ENCODE peak calls at places on chromosomes 1 and 21, in seven cellular contexts. A is IMR-90, F is trophoblast cell, Q is mesendoderm, G is H9, M is neuronal stem cell, S is H1. U is an unnamed sample.

GRCh38 chr21:43361493-43362296 is 65.2 kb downstream of the SIK1 start:
- DNase-seq in A (peak; percentile 79), F (no peak), Q (no peak), G (no peak), M (no peak), S (no peak), U (peak; percentile 35)

GRCh38 chr1:182595641-182596240 is 6.7 kb upstream of the RNASEL start:
- DNase-seq in A (peak; percentile 69), F (peak; percentile 82), Q (peak; percentile 79), G (peak; percentile 72), M (no peak), S (peak; percentile 90), U (peak; percentile 69)

GRCh38 chr1:11431946-11432507 is 46.9 kb upstream of the DISP3 start:
- DNase-seq in A (no peak), F (no peak), Q (no peak), G (no peak), M (no peak), S (no peak), U (no peak)

GRCh38 chr1:222896630-222897526 is 82.0 kb downstream of the DISP1 start:
- DNase-seq in A (peak; percentile 53), F (no peak), Q (no peak), G (no peak), M (no peak), S (no peak), U (peak; percentile 49)

GRCh38 chr1:220824031-220824989 is 37.6 kb downstream of the MTARC1 start:
- DNase-seq in A (peak; percentile 27), F (no peak), Q (peak; percentile 55), G (no peak), M (no peak), S (peak; percentile 30), U (peak; percentile 32)

GRCh38 chr1:32701421-32701911 is 1.1 kb downstream of the SYNC start:
- DNase-seq in A (no peak), F (no peak), Q (no peak), G (no peak), M (no peak), S (no peak), U (peak; percentile 49)

GRCh38 chr1:75310067-75310466 is 175.9 kb downstream of the LHX8 start:
- DNase-seq in A (no peak), F (no peak), Q (no peak), G (no peak), M (no peak), S (no peak), U (no peak)

GRCh38 chr1:5779608-5780323 is 212.5 kb downstream of the NPHP4 start:
- DNase-seq in A (no peak), F (peak; percentile 34), Q (no peak), G (no peak), M (no peak), S (no peak), U (no peak)

GRCh38 chr1:92804721-92805169 is 19.8 kb upstream of the EVI5 start:
- DNase-seq in A (peak; percentile 99), F (peak; percentile 92), Q (peak; percentile 98), G (peak; percentile 60), M (no peak), S (no peak), U (peak; percentile 98)

GRCh38 chr21:33441489-33442477 is 38.0 kb downstream of the TMEM50B start:
- DNase-seq in A (peak; percentile 94), F (peak; percentile 74), Q (no peak), G (no peak), M (no peak), S (no peak), U (peak; percentile 92)

GRCh38 chr1:203536575-203536974 is 42.6 kb downstream of the OPTC start:
- DNase-seq in A (peak; percentile 56), F (no peak), Q (no peak), G (no peak), M (no peak), S (no peak), U (no peak)

GRCh38 chr1:17550684-17551584 is 11.4 kb downstream of the ARHGEF10L start:
- DNase-seq in A (peak; percentile 39), F (no peak), Q (no peak), G (peak; percentile 56), M (no peak), S (no peak), U (no peak)

GRCh38 chr21:25862596-25862995 is 127.8 kb downstream of the GABPA start:
- DNase-seq in A (peak; percentile 39), F (peak; percentile 15), Q (peak; percentile 74), G (no peak), M (no peak), S (no peak), U (peak; percentile 28)

GRCh38 chr1:111769517-111770146 is 13.9 kb downstream of the DDX20 start:
- DNase-seq in A (peak; percentile 78), F (peak; percentile 52), Q (peak; percentile 45), G (no peak), M (peak; percentile 45), S (no peak), U (peak; percentile 84)

GRCh38 chr1:47838562-47839459 is 158.4 kb downstream of the TRABD2B start:
- DNase-seq in A (no peak), F (no peak), Q (no peak), G (no peak), M (no peak), S (no peak), U (no peak)

GRCh38 chr1:162538815-162539431 is 22.6 kb upstream of the UAP1 start:
- DNase-seq in A (peak; percentile 94), F (peak; percentile 90), Q (peak; percentile 7), G (no peak), M (no peak), S (no peak), U (peak; percentile 83)

GRCh38 chr1:246815693-246816270 is 91.6 kb downstream of the SCCPDH start:
- DNase-seq in A (no peak), F (no peak), Q (no peak), G (no peak), M (no peak), S (no peak), U (no peak)

GRCh38 chr1:200131551-200132125 is 104.1 kb downstream of the NR5A2 start:
- DNase-seq in A (peak; percentile 36), F (peak; percentile 25), Q (peak; percentile 21), G (no peak), M (no peak), S (no peak), U (peak; percentile 9)

GRCh38 chr1:58431847-58432246 is 114.7 kb downstream of the OMA1 start:
- DNase-seq in A (no peak), F (no peak), Q (no peak), G (no peak), M (no peak), S (no peak), U (no peak)

GRCh38 chr1:114758251-114758832 is 558 bp upstream of the CSDE1 start:
- DNase-seq in A (no peak), F (no peak), Q (peak; percentile 16), G (no peak), M (no peak), S (no peak), U (peak; percentile 37)

DNA sequence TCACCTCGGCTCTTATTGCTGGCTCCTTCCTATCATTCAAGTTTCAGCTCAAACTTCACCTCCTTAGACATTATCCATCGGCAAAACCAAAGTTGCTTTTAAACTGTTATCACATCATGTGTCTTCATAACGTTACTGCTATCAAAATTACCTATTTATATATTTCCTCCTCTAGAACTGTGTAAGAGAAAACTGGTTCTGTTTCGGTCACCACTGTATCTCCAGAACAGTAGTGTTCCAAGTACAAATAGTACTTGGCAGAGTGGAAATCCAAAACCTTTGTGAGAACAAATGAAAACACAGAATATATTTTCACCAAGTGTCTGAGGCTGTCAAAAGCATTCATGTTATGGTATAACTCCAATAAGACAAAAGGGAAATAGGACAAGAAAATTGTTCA is 9.1 kb downstream of the ZRANB2 start:
- DNase-seq in A (no peak), F (no peak), Q (no peak), G (no peak), M (no peak), S (no peak), U (no peak)
- H3K4me2 ChIP-seq in A (no peak overlapping the region), F (no peak overlapping the region), Q (no peak overlapping the region), G (no peak overlapping the region), M (no peak overlapping the region), S (no peak overlapping the region), U (no peak overlapping the region)

GRCh38 chr1:24364605-24364974 is 45.4 kb downstream of the GRHL3 start:
- DNase-seq in A (no peak), F (no peak), Q (no peak), G (no peak), M (peak; percentile 47), S (no peak), U (no peak)
- H2AK5ac ChIP-seq in A (peak overlapping the region; percentile 76), F (no peak overlapping the region), Q (no peak overlapping the region), G (no peak overlapping the region), M (no peak overlapping the region), S (no peak overlapping the region), U (no peak overlapping the region)

GRCh38 chr21:29145354-29145782 is 14.9 kb downstream of the MAP3K7CL start:
- DNase-seq in A (peak; percentile 95), F (peak; percentile 18), Q (no peak), G (no peak), M (no peak), S (no peak), U (peak; percentile 93)
- H3K4me2 ChIP-seq in A (peak overlapping the region; percentile 62), F (no peak overlapping the region), Q (no peak overlapping the region), G (no peak overlapping the region), M (no peak overlapping the region), S (no peak overlapping the region), U (peak overlapping the region; percentile 20)

GRCh38 chr1:97603776-97604175 is 317.1 kb downstream of the DPYD start:
- DNase-seq in A (peak; percentile 67), F (no peak), Q (no peak), G (no peak), M (no peak), S (no peak), U (peak; percentile 1)

GRCh38 chr1:97603218-97603617 is 317.6 kb downstream of the DPYD start:
- DNase-seq in A (no peak), F (no peak), Q (no peak), G (no peak), M (no peak), S (no peak), U (no peak)

GRCh38 chr1:97599447-97599846 is 321.4 kb downstream of the DPYD start:
- DNase-seq in A (peak; percentile 27), F (no peak), Q (peak; percentile 10), G (peak; percentile 27), M (no peak), S (no peak), U (peak; percentile 2)
- H2AK5ac ChIP-seq in A (no peak overlapping the region), F (no peak overlapping the region), Q (no peak overlapping the region), G (no peak overlapping the region), M (no peak overlapping the region), S (no peak overlapping the region), U (no peak overlapping the region)

GRCh38 chr1:100321098-100321493 is 31.2 kb upstream of the CDC14A start:
- DNase-seq in A (no peak), F (no peak), Q (no peak), G (no peak), M (no peak), S (no peak), U (no peak)

GRCh38 chr1:100313382-100313781 is 38.9 kb upstream of the CDC14A start:
- DNase-seq in A (no peak), F (no peak), Q (peak; percentile 55), G (no peak), M (no peak), S (no peak), U (no peak)

GRCh38 chr1:100320311-100321097 is 31.8 kb upstream of the CDC14A start:
- DNase-seq in A (no peak), F (no peak), Q (no peak), G (no peak), M (no peak), S (no peak), U (no peak)

DNA sequence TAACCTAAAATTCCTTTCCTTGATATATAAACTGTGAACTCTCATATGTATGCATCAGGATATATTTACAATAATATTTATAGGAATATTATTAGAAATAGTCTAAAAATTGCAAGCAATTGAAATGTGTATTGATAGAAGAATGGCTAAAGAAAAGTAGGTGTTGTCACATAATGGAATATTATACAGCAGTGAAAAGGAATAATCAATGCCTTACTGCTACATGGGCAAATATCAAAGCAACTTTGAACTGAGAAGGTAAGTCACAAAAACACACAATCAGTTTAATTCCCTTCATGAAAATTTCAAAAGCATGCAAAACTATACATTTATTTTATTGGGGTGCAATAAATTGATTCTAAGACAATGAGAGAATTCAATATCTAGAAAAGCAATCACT is 35.7 kb upstream of the CDC14A start:
- DNase-seq in A (no peak), F (no peak), Q (no peak), G (no peak), M (no peak), S (no peak), U (no peak)
- H3K4me2 ChIP-seq in A (no peak overlapping the region), F (no peak overlapping the region), Q (no peak overlapping the region), G (no peak overlapping the region), M (no peak overlapping the region), S (no peak overlapping the region), U (no peak overlapping the region)